ENCODE peak calls at places on chromosome 14, in four cellular contexts. Z, L, G and S are unnamed samples.

GRCh38 chr14:77691259-77691658 is 16.6 kb downstream of the ALKBH1 start:
- DNase-seq in Z (no peak), L (no peak), G (no peak), S (no peak)

GRCh38 chr14:37150414-37150813 is 22.0 kb downstream of the SLC25A21 start:
- DNase-seq in Z (no peak), L (no peak), G (no peak), S (peak)

GRCh38 chr14:55434805-55435174 is 5.6 kb downstream of the TBPL2 start:
- DNase-seq in Z (no peak), L (no peak), G (no peak), S (no peak)

GRCh38 chr14:95236221-95236620 is 78.9 kb upstream of the DICER1 start:
- DNase-seq in Z (no peak), L (no peak), G (no peak), S (no peak)

GRCh38 chr14:74501135-74501614 is 7.6 kb downstream of the ISCA2 start:
- DNase-seq in Z (peak), L (peak), G (no peak), S (no peak)

GRCh38 chr14:91898256-91898843 is 31.0 kb upstream of the TC2N start:
- DNase-seq in Z (no peak), L (no peak), G (no peak), S (no peak)

GRCh38 chr14:103404032-103404918 is 19.1 kb downstream of the MARK3 start:
- DNase-seq in Z (no peak), L (peak), G (no peak), S (no peak)

GRCh38 chr14:81137316-81137715 is 83.4 kb downstream of the GTF2A1 start:
- DNase-seq in Z (no peak), L (no peak), G (no peak), S (no peak)

GRCh38 chr14:61992139-61992538 is 229.9 kb downstream of the SNAPC1 start:
- DNase-seq in Z (no peak), L (no peak), G (no peak), S (no peak)

GRCh38 chr14:96252323-96253052 is 3.5 kb upstream of the BDKRB1 start:
- DNase-seq in Z (no peak), L (no peak), G (no peak), S (no peak)

GRCh38 chr14:99596071-99596627 is 7.9 kb downstream of the CCDC85C start:
- DNase-seq in Z (no peak), L (peak), G (no peak), S (no peak)

GRCh38 chr14:59262717-59263469 is 74.4 kb downstream of the DAAM1 start:
- DNase-seq in Z (no peak), L (no peak), G (no peak), S (peak)

GRCh38 chr14:36207500-36207899 is 31.0 kb upstream of the PTCSC3 start:
- DNase-seq in Z (no peak), L (no peak), G (no peak), S (no peak)

GRCh38 chr14:102824832-102825231 is 47.6 kb downstream of the TRAF3 start:
- DNase-seq in Z (no peak), L (no peak), G (no peak), S (no peak)

GRCh38 chr14:72155379-72155993 is 223.3 kb downstream of the RGS6 start:
- DNase-seq in Z (no peak), L (no peak), G (no peak), S (no peak)

GRCh38 chr14:102544745-102545460 is 35.3 kb upstream of the ANKRD9 start:
- DNase-seq in Z (no peak), L (no peak), G (peak), S (no peak)

GRCh38 chr14:89383171-89383845 is 33.7 kb downstream of the FOXN3 start:
- DNase-seq in Z (no peak), L (no peak), G (no peak), S (no peak)

GRCh38 chr14:92516966-92517350 is 3.4 kb downstream of the RIN3 start:
- DNase-seq in Z (no peak), L (no peak), G (no peak), S (no peak)

GRCh38 chr14:100767003-100767787 is 40.5 kb downstream of the DLK1 start:
- DNase-seq in Z (no peak), L (no peak), G (no peak), S (no peak)

GRCh38 chr14:36167431-36167830 is 9.1 kb downstream of the PTCSC3 start:
- DNase-seq in Z (no peak), L (no peak), G (no peak), S (no peak)

GRCh38 chr14:97571861-97572555 is 774.8 kb downstream of the VRK1 start:
- DNase-seq in Z (no peak), L (no peak), G (no peak), S (no peak)

GRCh38 chr14:100221419-100222218 is 17.3 kb upstream of the YY1 start:
- DNase-seq in Z (peak), L (peak), G (peak), S (peak)

GRCh38 chr14:85528080-85528881 is 1.7 kb upstream of the FLRT2 start:
- DNase-seq in Z (peak), L (no peak), G (no peak), S (no peak)

GRCh38 chr14:71668186-71668912 is 263.9 kb upstream of the RGS6 start:
- DNase-seq in Z (no peak), L (no peak), G (no peak), S (no peak)

GRCh38 chr14:81170829-81171195 is 49.9 kb downstream of the GTF2A1 start:
- DNase-seq in Z (no peak), L (no peak), G (no peak), S (no peak)

GRCh38 chr14:77616133-77616453 is 344 bp downstream of the SPTLC2 start:
- DNase-seq in Z (no peak), L (no peak), G (no peak), S (no peak)

GRCh38 chr14:99360774-99361595 is 89.0 kb upstream of the BCL11B start:
- DNase-seq in Z (no peak), L (no peak), G (no peak), S (peak)

GRCh38 chr14:99157246-99157645 is 114.8 kb downstream of the BCL11B start:
- DNase-seq in Z (peak), L (no peak), G (no peak), S (no peak)

GRCh38 chr14:24325131-24325530 is 9.7 kb downstream of the ADCY4 start:
- DNase-seq in Z (no peak), L (no peak), G (no peak), S (no peak)
- H3K4me3 ChIP-seq in Z (no peak), L (no peak), G (no peak), S (no peak)

GRCh38 chr14:45068396-45068795 is 15.5 kb upstream of the PRPF39 start:
- DNase-seq in Z (no peak), L (no peak), G (no peak), S (no peak)
- H3K4me3 ChIP-seq in Z (no peak), L (no peak), G (no peak), S (no peak)

DNA sequence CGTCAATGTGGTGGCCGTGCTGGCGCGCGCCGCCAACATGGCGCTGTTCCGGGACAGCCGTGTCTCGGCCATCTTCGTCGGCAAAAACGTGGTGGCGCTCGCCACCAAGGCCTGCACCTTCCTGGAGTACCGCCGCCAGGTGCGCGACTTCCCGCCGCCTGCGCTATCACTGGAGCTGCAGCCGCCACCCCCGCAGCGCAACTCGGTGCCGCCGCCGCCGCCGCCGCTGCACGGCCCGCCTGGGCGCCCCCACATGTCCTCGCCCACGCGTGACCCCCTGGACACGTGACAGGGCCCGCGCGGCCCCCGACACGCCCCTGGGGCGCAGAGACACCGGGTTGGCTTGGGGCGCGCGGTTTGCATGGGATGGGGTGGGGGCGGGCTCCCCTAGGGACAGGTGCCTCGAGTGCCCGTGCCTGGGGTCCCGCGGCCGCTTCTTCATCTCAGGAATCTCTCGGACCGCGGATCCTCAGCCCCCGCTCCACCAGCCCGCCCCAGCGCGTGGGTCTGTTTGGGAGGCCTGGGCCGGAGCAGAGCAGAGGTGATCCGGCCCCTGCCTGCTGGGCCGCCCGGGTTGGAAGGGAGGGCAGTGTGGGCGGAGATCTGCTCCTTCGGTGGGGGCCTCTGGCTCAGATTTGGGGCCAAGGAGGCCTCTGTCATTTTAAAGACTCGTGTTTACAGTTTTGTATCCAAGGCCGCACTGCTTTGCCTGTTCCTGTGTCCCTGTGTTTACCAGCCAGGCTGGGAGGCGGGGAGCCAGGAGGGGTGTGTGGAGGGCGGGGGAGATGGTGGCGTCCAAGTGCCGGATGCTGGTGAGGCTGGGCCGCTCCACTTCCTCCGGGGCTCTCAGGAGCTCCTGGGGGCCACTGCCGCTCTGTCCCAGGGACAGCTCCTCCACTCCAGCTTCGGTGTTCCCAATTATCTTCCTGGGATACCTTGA is 3.4 kb downstream of the TMEM121 start:
- DNase-seq in Z (no peak), L (no peak), G (peak), S (no peak)
- H3K4me3 ChIP-seq in Z (no peak), L (peak), G (peak), S (no peak)

DNA sequence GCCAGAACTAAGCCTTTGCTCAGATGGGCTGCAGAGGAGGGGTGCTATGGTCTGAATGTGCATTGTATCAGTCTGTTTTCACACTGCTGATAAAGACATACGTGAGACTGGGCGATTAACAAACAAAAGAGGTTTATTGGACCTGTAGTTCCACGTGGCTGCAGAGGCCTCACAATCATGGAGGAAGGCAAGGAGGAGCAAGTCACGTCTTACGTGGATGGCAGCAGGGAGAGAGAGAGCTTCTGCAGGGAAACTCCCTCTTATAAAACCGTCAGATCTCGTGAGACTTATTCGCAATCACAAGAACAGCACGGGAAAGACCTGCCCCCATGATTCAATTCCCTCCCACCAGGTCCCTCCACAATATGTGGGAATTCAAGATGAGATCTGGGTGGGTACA is 3.8 kb upstream of the BRF1 start:
- DNase-seq in Z (no peak), L (no peak), G (no peak), S (no peak)
- H3K4me3 ChIP-seq in Z (no peak), L (no peak), G (no peak), S (no peak)

GRCh38 chr14:22630066-22630465 is 14.1 kb downstream of the OR6J1 start:
- DNase-seq in Z (no peak), L (no peak), G (no peak), S (no peak)
- H3K4me3 ChIP-seq in Z (no peak), L (no peak), G (no peak), S (no peak)